ENCODE peak calls at places on chromosome X, in nine cellular contexts. I is CD8-positive, alpha-beta memory T cell; Z is Karpas-422; B is pancreas; Y is uterus; W is psoas muscle; A is cardiac muscle cell; S is aorta; K is GM12878. T is an unnamed sample. For H3K4me1, the result is how much of the 10 kb centered on the place peaks cover.

GRCh38 chrX:48919360-48919821 is 567 bp upstream of the PIM2 start:
- DNase-seq in I (peak), Z (no peak), B (no peak), Y (no peak), W (no peak), A (no peak), S (no peak), K (no peak), T (no peak)

GRCh38 chrX:106619797-106620196 is 8.0 kb downstream of the RADX start:
- DNase-seq in I (no peak), Z (no peak), B (no peak), Y (no peak), W (no peak), A (peak), S (no peak), K (no peak), T (peak)

GRCh38 chrX:67692246-67692645 is 148.4 kb downstream of the AR start:
- DNase-seq in I (no peak), Z (no peak), B (no peak), Y (no peak), W (no peak), A (peak), S (no peak), K (no peak), T (no peak)

GRCh38 chrX:111568356-111568755 is 56.9 kb downstream of the SERTM2 start:
- DNase-seq in I (no peak), Z (no peak), B (no peak), Y (peak), W (no peak), A (peak), S (no peak), K (no peak), T (no peak)

GRCh38 chrX:50403903-50404302 is 66.7 kb downstream of the DGKK start:
- DNase-seq in I (no peak), Z (no peak), B (no peak), Y (no peak), W (no peak), A (no peak), S (no peak), K (no peak), T (no peak)

GRCh38 chrX:6223516-6223915 is 5.2 kb downstream of the NLGN4X start:
- DNase-seq in I (no peak), Z (peak), B (no peak), Y (no peak), W (no peak), A (no peak), S (no peak), K (no peak), T (no peak)

GRCh38 chrX:5080812-5081211 is 1147.9 kb downstream of the NLGN4X start:
- DNase-seq in I (no peak), Z (no peak), B (no peak), Y (no peak), W (no peak), A (no peak), S (no peak), K (no peak), T (no peak)

GRCh38 chrX:38986586-38986985 is 185.3 kb downstream of the MID1IP1 start:
- DNase-seq in I (no peak), Z (no peak), B (no peak), Y (no peak), W (no peak), A (no peak), S (no peak), K (no peak), T (no peak)

GRCh38 chrX:124736553-124737240 is 390.3 kb downstream of the SH2D1A start:
- DNase-seq in I (peak), Z (no peak), B (no peak), Y (no peak), W (no peak), A (no peak), S (no peak), K (no peak), T (no peak)

GRCh38 chrX:19097553-19097952 is 24.7 kb downstream of the ADGRG2 start:
- DNase-seq in I (no peak), Z (no peak), B (no peak), Y (no peak), W (no peak), A (no peak), S (no peak), K (no peak), T (no peak)

GRCh38 chrX:34126011-34126410 is 6.1 kb downstream of the FAM47A start:
- DNase-seq in I (no peak), Z (no peak), B (no peak), Y (no peak), W (no peak), A (no peak), S (no peak), K (no peak), T (no peak)

GRCh38 chrX:45743906-45744625 is 543.4 kb upstream of the DIPK2B start:
- DNase-seq in I (no peak), Z (no peak), B (no peak), Y (no peak), W (no peak), A (no peak), S (no peak), K (no peak), T (no peak)

GRCh38 chrX:130097507-130098201 is 12.6 kb downstream of the ELF4 start:
- DNase-seq in I (no peak), Z (no peak), B (no peak), Y (no peak), W (no peak), A (no peak), S (no peak), K (no peak), T (peak)

GRCh38 chrX:152821145-152821765 is 9.3 kb downstream of the CETN2 start:
- DNase-seq in I (no peak), Z (peak), B (peak), Y (no peak), W (no peak), A (peak), S (no peak), K (no peak), T (peak)

GRCh38 chrX:13001097-13001496 is 26.2 kb downstream of the TMSB4X start:
- DNase-seq in I (no peak), Z (no peak), B (no peak), Y (no peak), W (no peak), A (no peak), S (no peak), K (no peak), T (no peak)

GRCh38 chrX:12999422-12999821 is 24.5 kb downstream of the TMSB4X start:
- DNase-seq in I (peak), Z (peak), B (no peak), Y (no peak), W (no peak), A (no peak), S (no peak), K (no peak), T (no peak)

GRCh38 chrX:12996934-12997435 is 22.1 kb downstream of the TMSB4X start:
- DNase-seq in I (no peak), Z (no peak), B (no peak), Y (no peak), W (no peak), A (no peak), S (no peak), K (no peak), T (no peak)

GRCh38 chrX:13000311-13000811 is 25.5 kb downstream of the TMSB4X start:
- DNase-seq in I (peak), Z (peak), B (no peak), Y (no peak), W (no peak), A (no peak), S (peak), K (peak), T (no peak)

GRCh38 chrX:12997898-12998687 is 23.2 kb downstream of the TMSB4X start:
- DNase-seq in I (no peak), Z (no peak), B (peak), Y (no peak), W (no peak), A (no peak), S (no peak), K (no peak), T (peak)
- H3K4me1 ChIP-seq in I (half or more), Z (half or more), B (under half), Y (under half), W (under half), A (under half), S (under half), K (half or more), T (under half)

GRCh38 chrX:51742586-51742985 is 656 bp upstream of the GSPT2 start:
- DNase-seq in I (no peak), Z (no peak), B (no peak), Y (no peak), W (no peak), A (no peak), S (no peak), K (no peak), T (no peak)
- H3K4me3 ChIP-seq in I (peak), Z (peak), B (peak), Y (peak), W (peak), A (no peak), S (no peak), K (peak), T (no peak)

DNA sequence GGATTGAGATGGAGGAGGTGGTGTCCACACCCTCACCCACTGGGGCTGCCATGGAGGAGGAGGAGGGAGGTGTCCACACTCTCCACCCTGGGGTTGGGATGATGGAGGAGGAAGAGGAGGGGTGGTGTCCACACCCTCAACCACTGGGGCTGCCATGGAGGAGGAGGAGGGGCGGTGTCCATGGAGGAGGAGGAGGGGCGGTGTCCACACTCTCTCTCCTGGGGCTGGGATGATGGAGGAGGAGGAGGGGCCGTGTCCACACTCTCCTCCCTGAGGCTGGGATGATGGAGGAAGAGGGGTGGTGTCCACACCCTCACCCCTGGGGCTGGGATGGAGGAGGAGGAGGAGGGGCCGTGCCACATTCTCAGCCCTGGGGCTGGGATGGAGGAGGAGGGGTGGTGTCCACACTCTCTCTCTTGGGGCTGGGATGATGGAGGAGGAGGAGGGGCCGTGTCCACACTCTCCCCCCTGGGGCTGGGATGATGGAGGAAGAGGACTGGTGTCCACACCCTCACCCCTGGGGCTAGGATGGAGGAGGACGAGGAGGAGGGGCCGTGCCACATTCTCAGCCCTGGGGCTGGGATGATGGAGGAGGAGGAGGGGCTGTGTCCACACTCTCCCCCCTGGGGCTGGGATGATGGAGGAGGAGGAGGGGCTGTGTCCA is 231.7 kb downstream of the CRLF2 start:
- DNase-seq in I (no peak), Z (no peak), B (no peak), Y (no peak), W (no peak), A (no peak), S (no peak), K (no peak), T (no peak)
- H3K4me1 ChIP-seq in I (under half), Z (under half), B (under half), Y (under half), W (under half), A (under half), S (under half), K (under half), T (under half)

DNA sequence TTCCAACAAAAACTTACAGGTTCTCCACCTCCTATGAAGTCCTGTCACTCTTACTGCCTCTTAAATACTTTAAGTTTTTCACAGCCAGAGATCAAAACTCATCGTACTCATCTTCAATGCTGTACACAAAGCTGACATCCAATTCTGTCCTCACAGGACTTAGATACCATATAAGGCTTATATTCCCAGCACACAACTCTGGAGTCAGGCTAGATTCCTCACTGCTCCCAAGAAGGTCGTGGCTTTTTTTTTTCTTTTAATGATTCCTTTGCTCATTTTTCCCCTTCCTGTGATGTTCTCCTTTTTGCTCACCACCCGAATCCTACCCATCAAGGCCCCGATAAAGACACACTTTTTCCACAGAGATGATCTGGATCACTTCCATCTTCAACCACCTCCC is 914 bp downstream of the TRAPPC2 start:
- DNase-seq in I (no peak), Z (peak), B (no peak), Y (no peak), W (no peak), A (no peak), S (no peak), K (no peak), T (no peak)
- H3K4me3 ChIP-seq in I (peak), Z (peak), B (peak), Y (peak), W (peak), A (peak), S (peak), K (peak), T (peak)

GRCh38 chrX:2708016-2708415 is 16.9 kb downstream of the CD99 start:
- DNase-seq in I (no peak), Z (peak), B (no peak), Y (no peak), W (no peak), A (no peak), S (no peak), K (no peak), T (no peak)
- H3K4me1 ChIP-seq in I (half or more), Z (under half), B (under half), Y (under half), W (half or more), A (under half), S (under half), K (under half), T (under half)

GRCh38 chrX:112644713-112645112 is 35.0 kb downstream of the LHFPL1 start:
- DNase-seq in I (no peak), Z (no peak), B (no peak), Y (no peak), W (no peak), A (no peak), S (no peak), K (no peak), T (no peak)

GRCh38 chrX:112645774-112646173 is 34.0 kb downstream of the LHFPL1 start:
- DNase-seq in I (no peak), Z (no peak), B (no peak), Y (no peak), W (no peak), A (no peak), S (no peak), K (no peak), T (no peak)

GRCh38 chrX:112642349-112642748 is 37.4 kb downstream of the LHFPL1 start:
- DNase-seq in I (no peak), Z (peak), B (peak), Y (no peak), W (no peak), A (peak), S (no peak), K (no peak), T (peak)

GRCh38 chrX:112643721-112644120 is 36.0 kb downstream of the LHFPL1 start:
- DNase-seq in I (no peak), Z (no peak), B (no peak), Y (no peak), W (no peak), A (no peak), S (no peak), K (peak), T (no peak)

DNA sequence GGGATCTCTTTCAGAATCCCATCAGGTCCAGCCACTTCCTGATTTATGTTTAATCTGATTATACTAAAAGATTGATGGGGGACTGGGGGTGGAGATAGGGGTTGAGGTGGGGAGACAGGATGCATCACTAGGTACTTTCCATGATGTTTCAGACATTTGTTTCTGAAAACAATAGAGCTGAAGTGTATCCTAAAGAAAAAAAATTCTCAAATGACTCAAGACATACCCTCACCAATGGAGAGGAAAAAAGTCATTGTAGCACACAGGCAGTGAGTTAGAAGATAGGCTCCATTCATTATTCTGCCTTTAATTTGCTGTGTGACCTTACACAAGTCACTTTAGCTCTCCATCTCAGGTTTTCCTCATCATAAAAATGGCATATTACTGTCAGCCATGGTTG is 33.1 kb downstream of the LHFPL1 start:
- DNase-seq in I (no peak), Z (no peak), B (no peak), Y (no peak), W (no peak), A (no peak), S (no peak), K (no peak), T (no peak)
- H3K4me3 ChIP-seq in I (no peak), Z (no peak), B (no peak), Y (no peak), W (no peak), A (no peak), S (no peak), K (no peak), T (no peak)

GRCh38 chrX:30215357-30215843 is at the start of gene MAGEB2:
- DNase-seq in I (no peak), Z (no peak), B (no peak), Y (no peak), W (no peak), A (no peak), S (no peak), K (no peak), T (no peak)
- H3K4me1 ChIP-seq in I (under half), Z (under half), B (under half), Y (under half), W (under half), A (under half), S (under half), K (under half), T (under half)

GRCh38 chrX:148567779-148568178 is 67.4 kb downstream of the AFF2 start:
- DNase-seq in I (no peak), Z (no peak), B (no peak), Y (no peak), W (no peak), A (no peak), S (no peak), K (no peak), T (no peak)
- H3K4me3 ChIP-seq in I (no peak), Z (no peak), B (no peak), Y (no peak), W (no peak), A (no peak), S (no peak), K (no peak), T (no peak)

GRCh38 chrX:16138108-16138427 is 14.7 kb downstream of the GRPR start:
- DNase-seq in I (no peak), Z (peak), B (no peak), Y (no peak), W (no peak), A (peak), S (no peak), K (peak), T (no peak)

GRCh38 chrX:16137416-16138107 is 14.2 kb downstream of the GRPR start:
- DNase-seq in I (no peak), Z (peak), B (no peak), Y (no peak), W (no peak), A (no peak), S (no peak), K (peak), T (no peak)

GRCh38 chrX:16140448-16140847 is 17.1 kb downstream of the GRPR start:
- DNase-seq in I (no peak), Z (no peak), B (no peak), Y (no peak), W (no peak), A (no peak), S (no peak), K (no peak), T (no peak)

GRCh38 chrX:16140983-16141382 is 17.6 kb downstream of the GRPR start:
- DNase-seq in I (no peak), Z (no peak), B (no peak), Y (no peak), W (no peak), A (no peak), S (no peak), K (no peak), T (no peak)

GRCh38 chrX:16136080-16136479 is 12.7 kb downstream of the GRPR start:
- DNase-seq in I (no peak), Z (no peak), B (no peak), Y (no peak), W (no peak), A (no peak), S (no peak), K (no peak), T (no peak)
- H3K4me1 ChIP-seq in I (under half), Z (under half), B (under half), Y (under half), W (under half), A (under half), S (under half), K (under half), T (under half)

GRCh38 chrX:153876112-153876491 is 9.9 kb downstream of the L1CAM start:
- DNase-seq in I (no peak), Z (no peak), B (no peak), Y (no peak), W (no peak), A (no peak), S (no peak), K (no peak), T (no peak)
- H3K4me3 ChIP-seq in I (no peak), Z (no peak), B (no peak), Y (no peak), W (no peak), A (no peak), S (no peak), K (no peak), T (no peak)

T was measured in small intestine.